ENCODE peak calls at places on chromosome 6, in seven cellular contexts. One of them, this sample, is unnamed.

GRCh38 chr6:109187399-109188114 is 92.2 kb downstream of the CEP57L1 start:
- DNase-seq in transverse colon: peak; percentile 72
- DNase-seq in stomach: peak; percentile 69
- DNase-seq in breast epithelium: peak; percentile 56
- DNase-seq in upper lobe of left lung: no peak
- DNase-seq in H1: peak; percentile 78
- DNase-seq in GM12878: no peak
- DNase-seq in this sample: no peak

GRCh38 chr6:73362869-73363536 is 545 bp downstream of the KHDC3L start:
- DNase-seq in transverse colon: no peak
- DNase-seq in stomach: no peak
- DNase-seq in breast epithelium: no peak
- DNase-seq in upper lobe of left lung: peak; percentile 60
- DNase-seq in H1: no peak
- DNase-seq in GM12878: no peak
- DNase-seq in this sample: no peak

GRCh38 chr6:46876126-46876525 is 45.6 kb downstream of the ADGRF5 start:
- DNase-seq in transverse colon: no peak
- DNase-seq in stomach: peak; percentile 76
- DNase-seq in breast epithelium: peak; percentile 64
- DNase-seq in upper lobe of left lung: no peak
- DNase-seq in H1: peak; percentile 52
- DNase-seq in GM12878: no peak
- DNase-seq in this sample: no peak

GRCh38 chr6:78623567-78623966 is 243.8 kb upstream of the IRAK1BP1 start:
- DNase-seq in transverse colon: no peak
- DNase-seq in stomach: no peak
- DNase-seq in breast epithelium: no peak
- DNase-seq in upper lobe of left lung: no peak
- DNase-seq in H1: no peak
- DNase-seq in GM12878: no peak
- DNase-seq in this sample: no peak

GRCh38 chr6:39128832-39129231 is 13.8 kb upstream of the SAYSD1 start:
- DNase-seq in transverse colon: no peak
- DNase-seq in stomach: no peak
- DNase-seq in breast epithelium: no peak
- DNase-seq in upper lobe of left lung: no peak
- DNase-seq in H1: no peak
- DNase-seq in GM12878: no peak
- DNase-seq in this sample: no peak

GRCh38 chr6:44247338-44248302 is 719 bp downstream of the HSP90AB1 start:
- DNase-seq in transverse colon: peak; percentile 78
- DNase-seq in stomach: peak; percentile 80
- DNase-seq in breast epithelium: peak; percentile 67
- DNase-seq in upper lobe of left lung: peak; percentile 94
- DNase-seq in H1: no peak
- DNase-seq in GM12878: no peak
- DNase-seq in this sample: no peak

GRCh38 chr6:47083586-47084047 is 41.5 kb upstream of the ADGRF1 start:
- DNase-seq in transverse colon: peak; percentile 88
- DNase-seq in stomach: peak; percentile 88
- DNase-seq in breast epithelium: peak; percentile 80
- DNase-seq in upper lobe of left lung: no peak
- DNase-seq in H1: no peak
- DNase-seq in GM12878: no peak
- DNase-seq in this sample: no peak

GRCh38 chr6:131443514-131443913 is 129.5 kb upstream of the ARG1 start:
- DNase-seq in transverse colon: no peak
- DNase-seq in stomach: no peak
- DNase-seq in breast epithelium: no peak
- DNase-seq in upper lobe of left lung: no peak
- DNase-seq in H1: no peak
- DNase-seq in GM12878: no peak
- DNase-seq in this sample: no peak

GRCh38 chr6:93163146-93163545 is 256.2 kb downstream of the EPHA7 start:
- DNase-seq in transverse colon: no peak
- DNase-seq in stomach: no peak
- DNase-seq in breast epithelium: no peak
- DNase-seq in upper lobe of left lung: no peak
- DNase-seq in H1: no peak
- DNase-seq in GM12878: no peak
- DNase-seq in this sample: no peak

GRCh38 chr6:79369026-79369425 is 134.5 kb upstream of the HMGN3 start:
- DNase-seq in transverse colon: no peak
- DNase-seq in stomach: no peak
- DNase-seq in breast epithelium: no peak
- DNase-seq in upper lobe of left lung: no peak
- DNase-seq in H1: no peak
- DNase-seq in GM12878: no peak
- DNase-seq in this sample: no peak

GRCh38 chr6:52829046-52829817 is 11.4 kb downstream of the GSTA5 start:
- DNase-seq in transverse colon: no peak
- DNase-seq in stomach: no peak
- DNase-seq in breast epithelium: no peak
- DNase-seq in upper lobe of left lung: peak; percentile 72
- DNase-seq in H1: no peak
- DNase-seq in GM12878: no peak
- DNase-seq in this sample: no peak

GRCh38 chr6:89803271-89803670 is 16.3 kb downstream of the MDN1 start:
- DNase-seq in transverse colon: no peak
- DNase-seq in stomach: no peak
- DNase-seq in breast epithelium: no peak
- DNase-seq in upper lobe of left lung: no peak
- DNase-seq in H1: no peak
- DNase-seq in GM12878: no peak
- DNase-seq in this sample: no peak

GRCh38 chr6:42099340-42100028 is 42.9 kb downstream of the C6orf132 start:
- DNase-seq in transverse colon: peak; percentile 85
- DNase-seq in stomach: peak; percentile 88
- DNase-seq in breast epithelium: peak; percentile 71
- DNase-seq in upper lobe of left lung: no peak
- DNase-seq in H1: no peak
- DNase-seq in GM12878: no peak
- DNase-seq in this sample: no peak

GRCh38 chr6:132511159-132511835 is 1.6 kb downstream of the STX7 start:
- DNase-seq in transverse colon: peak; percentile 16
- DNase-seq in stomach: no peak
- DNase-seq in breast epithelium: no peak
- DNase-seq in upper lobe of left lung: no peak
- DNase-seq in H1: no peak
- DNase-seq in GM12878: no peak
- DNase-seq in this sample: no peak

GRCh38 chr6:7769702-7770101 is 43.8 kb downstream of the BMP6 start:
- DNase-seq in transverse colon: no peak
- DNase-seq in stomach: no peak
- DNase-seq in breast epithelium: no peak
- DNase-seq in upper lobe of left lung: no peak
- DNase-seq in H1: no peak
- DNase-seq in GM12878: no peak
- DNase-seq in this sample: no peak

GRCh38 chr6:69719602-69720193 is 77.1 kb downstream of the LMBRD1 start:
- DNase-seq in transverse colon: no peak
- DNase-seq in stomach: no peak
- DNase-seq in breast epithelium: no peak
- DNase-seq in upper lobe of left lung: no peak
- DNase-seq in H1: no peak
- DNase-seq in GM12878: no peak
- DNase-seq in this sample: no peak

GRCh38 chr6:166824146-166824879 is 132.0 kb downstream of the RNASET2 start:
- DNase-seq in transverse colon: no peak
- DNase-seq in stomach: no peak
- DNase-seq in breast epithelium: no peak
- DNase-seq in upper lobe of left lung: no peak
- DNase-seq in H1: no peak
- DNase-seq in GM12878: no peak
- DNase-seq in this sample: no peak

GRCh38 chr6:166815629-166816028 is 140.7 kb downstream of the RNASET2 start:
- DNase-seq in transverse colon: no peak
- DNase-seq in stomach: no peak
- DNase-seq in breast epithelium: no peak
- DNase-seq in upper lobe of left lung: no peak
- DNase-seq in H1: no peak
- DNase-seq in GM12878: no peak
- DNase-seq in this sample: no peak

GRCh38 chr6:166822609-166823008 is 133.7 kb downstream of the RNASET2 start:
- DNase-seq in transverse colon: no peak
- DNase-seq in stomach: no peak
- DNase-seq in breast epithelium: no peak
- DNase-seq in upper lobe of left lung: no peak
- DNase-seq in H1: no peak
- DNase-seq in GM12878: no peak
- DNase-seq in this sample: no peak

GRCh38 chr6:166820483-166820882 is 135.9 kb downstream of the RNASET2 start:
- DNase-seq in transverse colon: no peak
- DNase-seq in stomach: no peak
- DNase-seq in breast epithelium: no peak
- DNase-seq in upper lobe of left lung: no peak
- DNase-seq in H1: no peak
- DNase-seq in GM12878: no peak
- DNase-seq in this sample: no peak

DNA sequence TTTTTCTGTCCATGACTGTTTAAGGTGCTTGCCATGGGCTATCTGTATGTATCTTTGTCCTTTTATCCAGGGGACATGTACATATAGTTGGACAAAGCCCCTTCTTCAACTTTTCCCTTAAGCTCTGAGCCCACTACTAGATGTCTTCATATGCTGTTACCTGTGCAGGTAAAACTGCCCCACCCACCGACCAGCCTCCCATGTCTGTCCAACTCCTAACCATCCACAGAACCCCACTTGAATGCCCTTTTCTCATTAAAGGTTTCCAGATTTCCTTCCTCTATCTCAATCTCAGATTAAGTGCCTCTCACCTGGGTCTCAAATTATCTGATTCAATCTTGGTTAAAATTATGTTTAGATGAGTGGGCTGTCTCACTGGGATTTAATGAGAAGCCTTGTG is 136.3 kb downstream of the RNASET2 start:
- DNase-seq in transverse colon: no peak
- DNase-seq in stomach: no peak
- DNase-seq in breast epithelium: no peak
- DNase-seq in upper lobe of left lung: no peak
- DNase-seq in H1: no peak
- DNase-seq in GM12878: no peak
- DNase-seq in this sample: no peak
- TF ChIP-seq POLR2AphosphoS5 in transverse colon: no peak
- TF ChIP-seq POLR2AphosphoS5 in stomach: no peak
- TF ChIP-seq POLR2AphosphoS5 in breast epithelium: no peak
- TF ChIP-seq POLR2AphosphoS5 in upper lobe of left lung: no peak
- TF ChIP-seq POLR2AphosphoS5 in H1: no peak
- TF ChIP-seq POLR2AphosphoS5 in GM12878: no peak
- TF ChIP-seq POLR2AphosphoS5 in this sample: no peak

GRCh38 chr6:11350294-11350693 is 117.8 kb upstream of the NEDD9 start:
- DNase-seq in transverse colon: no peak
- DNase-seq in stomach: no peak
- DNase-seq in breast epithelium: no peak
- DNase-seq in upper lobe of left lung: no peak
- DNase-seq in H1: no peak
- DNase-seq in GM12878: no peak
- DNase-seq in this sample: no peak

GRCh38 chr6:11349880-11350279 is 117.4 kb upstream of the NEDD9 start:
- DNase-seq in transverse colon: no peak
- DNase-seq in stomach: no peak
- DNase-seq in breast epithelium: no peak
- DNase-seq in upper lobe of left lung: no peak
- DNase-seq in H1: no peak
- DNase-seq in GM12878: no peak
- DNase-seq in this sample: no peak

GRCh38 chr6:11357285-11357684 is 124.8 kb upstream of the NEDD9 start:
- DNase-seq in transverse colon: no peak
- DNase-seq in stomach: no peak
- DNase-seq in breast epithelium: no peak
- DNase-seq in upper lobe of left lung: no peak
- DNase-seq in H1: no peak
- DNase-seq in GM12878: no peak
- DNase-seq in this sample: no peak

GRCh38 chr6:11356404-11357155 is 124.1 kb upstream of the NEDD9 start:
- DNase-seq in transverse colon: peak; percentile 46
- DNase-seq in stomach: no peak
- DNase-seq in breast epithelium: no peak
- DNase-seq in upper lobe of left lung: no peak
- DNase-seq in H1: no peak
- DNase-seq in GM12878: no peak
- DNase-seq in this sample: no peak

DNA sequence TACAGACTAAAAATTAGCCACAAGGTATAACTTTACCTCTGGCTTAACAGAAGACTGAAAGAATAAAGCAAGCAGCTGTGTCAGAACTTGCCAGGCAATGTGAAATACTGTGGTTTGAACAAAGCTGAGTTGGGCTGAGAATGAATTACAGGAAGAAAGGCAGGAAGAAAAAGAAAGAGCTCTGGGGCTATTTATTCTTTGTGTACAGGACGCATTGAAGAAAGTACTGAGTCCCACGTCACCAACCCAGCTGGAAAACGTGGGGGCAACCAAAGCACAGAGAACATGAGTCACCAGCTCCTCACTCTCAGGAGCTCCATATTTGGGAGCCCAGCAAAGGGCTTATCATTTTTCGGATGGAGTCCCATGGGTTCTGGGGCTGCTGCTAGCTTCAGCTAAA is 121.6 kb upstream of the NEDD9 start:
- DNase-seq in transverse colon: no peak
- DNase-seq in stomach: no peak
- DNase-seq in breast epithelium: no peak
- DNase-seq in upper lobe of left lung: no peak
- DNase-seq in H1: no peak
- DNase-seq in GM12878: no peak
- DNase-seq in this sample: no peak
- TF ChIP-seq POLR2AphosphoS5 in transverse colon: no peak
- TF ChIP-seq POLR2AphosphoS5 in stomach: no peak
- TF ChIP-seq POLR2AphosphoS5 in breast epithelium: no peak
- TF ChIP-seq POLR2AphosphoS5 in upper lobe of left lung: peak; percentile 48
- TF ChIP-seq POLR2AphosphoS5 in H1: no peak
- TF ChIP-seq POLR2AphosphoS5 in GM12878: no peak
- TF ChIP-seq POLR2AphosphoS5 in this sample: no peak

GRCh38 chr6:137804647-137805046 is 62.4 kb upstream of the TNFAIP3 start:
- DNase-seq in transverse colon: no peak
- DNase-seq in stomach: no peak
- DNase-seq in breast epithelium: no peak
- DNase-seq in upper lobe of left lung: no peak
- DNase-seq in H1: no peak
- DNase-seq in GM12878: no peak
- DNase-seq in this sample: no peak
- TF ChIP-seq POLR2AphosphoS5 in transverse colon: peak; percentile 48
- TF ChIP-seq POLR2AphosphoS5 in stomach: no peak
- TF ChIP-seq POLR2AphosphoS5 in breast epithelium: no peak
- TF ChIP-seq POLR2AphosphoS5 in upper lobe of left lung: no peak
- TF ChIP-seq POLR2AphosphoS5 in H1: no peak
- TF ChIP-seq POLR2AphosphoS5 in GM12878: no peak
- TF ChIP-seq POLR2AphosphoS5 in this sample: no peak

GRCh38 chr6:43143235-43144124 is 27.6 kb upstream of the SRF start:
- DNase-seq in transverse colon: peak; percentile 86
- DNase-seq in stomach: peak; percentile 90
- DNase-seq in breast epithelium: peak; percentile 89
- DNase-seq in upper lobe of left lung: peak; percentile 96
- DNase-seq in H1: peak; percentile 96
- DNase-seq in GM12878: no peak
- DNase-seq in this sample: peak; percentile 94
- TF ChIP-seq POLR2AphosphoS5 in transverse colon: peak; percentile 27
- TF ChIP-seq POLR2AphosphoS5 in stomach: peak; percentile 80
- TF ChIP-seq POLR2AphosphoS5 in breast epithelium: peak; percentile 30
- TF ChIP-seq POLR2AphosphoS5 in upper lobe of left lung: no peak
- TF ChIP-seq POLR2AphosphoS5 in H1: peak; percentile 22
- TF ChIP-seq POLR2AphosphoS5 in GM12878: no peak
- TF ChIP-seq POLR2AphosphoS5 in this sample: no peak